ENCODE peak calls at places on chromosome 15, in four cellular contexts. F is DND-41, Q is activated T-cell treated with anti-CD3 and anti-CD28 coated beads for 4 hours, B is tibial nerve. M is an unnamed sample.

GRCh38 chr15:23566070-23567050 is 886 bp downstream of the MKRN3 start:
- DNase-seq in F (peak; percentile 96), Q (no peak), B (no peak), M (no peak)

GRCh38 chr15:95259513-95259912 is 1028.2 kb downstream of the MCTP2 start:
- DNase-seq in Q (peak; percentile 31), B (peak; percentile 77), F (peak; percentile 59), M (peak; percentile 73)

GRCh38 chr15:73928241-73928579 is 1.9 kb downstream of the LOXL1 start:
- DNase-seq in B (no peak), Q (no peak), F (no peak), M (no peak)

GRCh38 chr15:95470997-95471692 is 859.4 kb upstream of the NR2F2 start:
- DNase-seq in Q (no peak), F (no peak), B (no peak), M (peak; percentile 44)

GRCh38 chr15:31434418-31435255 is 108.0 kb downstream of the KLF13 start:
- DNase-seq in F (peak; percentile 86), B (peak; percentile 60), Q (peak; percentile 72), M (peak; percentile 32)

GRCh38 chr15:29924750-29925149 is 102.5 kb upstream of the TJP1 start:
- DNase-seq in B (no peak), Q (no peak), F (no peak), M (peak; percentile 51)

GRCh38 chr15:30043211-30043655 is 39.5 kb upstream of the GOLGA8J start:
- DNase-seq in B (no peak), F (no peak), Q (no peak), M (no peak)

GRCh38 chr15:75198560-75199346 is 2.9 kb upstream of the C15orf39 start:
- DNase-seq in F (peak; percentile 76), B (no peak), Q (no peak), M (no peak)

GRCh38 chr15:50744601-50745000 is 20.9 kb downstream of the SPPL2A start:
- DNase-seq in Q (no peak), F (no peak), B (no peak), M (no peak)

GRCh38 chr15:68278345-68279217 is 1.0 kb downstream of the FEM1B start:
- DNase-seq in Q (peak; percentile 48), F (no peak), B (no peak), M (no peak)

GRCh38 chr15:75725021-75725718 is 12.5 kb upstream of the CSPG4 start:
- DNase-seq in B (no peak), Q (no peak), F (no peak), M (peak; percentile 37)

GRCh38 chr15:57537951-57538506 is 53.7 kb upstream of the MYZAP start:
- DNase-seq in B (no peak), F (no peak), Q (no peak), M (no peak)

GRCh38 chr15:69725957-69726356 is 273.3 kb downstream of the RPLP1 start:
- DNase-seq in F (no peak), Q (no peak), B (no peak), M (no peak)

GRCh38 chr15:62545392-62546227 is 380.5 kb upstream of the C2CD4B start:
- DNase-seq in Q (no peak), F (no peak), B (peak; percentile 61), M (peak; percentile 41)

GRCh38 chr15:69305204-69305931 is 6.7 kb downstream of the PAQR5 start:
- DNase-seq in B (no peak), Q (no peak), F (no peak), M (no peak)

GRCh38 chr15:68353418-68354145 is 76.0 kb downstream of the FEM1B start:
- DNase-seq in Q (no peak), F (no peak), B (no peak), M (no peak)

GRCh38 chr15:31387483-31388118 is 61.0 kb downstream of the KLF13 start:
- DNase-seq in Q (no peak), B (no peak), F (peak; percentile 43), M (no peak)

GRCh38 chr15:42800731-42801474 is 64.0 kb upstream of the CDAN1 start:
- DNase-seq in Q (no peak), B (peak; percentile 10), F (peak; percentile 11), M (no peak)

GRCh38 chr15:41838400-41838897 is at the start of gene PLA2G4B:
- DNase-seq in Q (no peak), B (no peak), F (no peak), M (no peak)

GRCh38 chr15:73575636-73576247 is 57.4 kb downstream of the NPTN start:
- DNase-seq in B (no peak), F (no peak), Q (no peak), M (peak; percentile 79)

GRCh38 chr15:70018646-70019600 is 78.8 kb downstream of the TLE3 start:
- DNase-seq in F (no peak), B (no peak), Q (no peak), M (no peak)

GRCh38 chr15:44804303-44805046 is 68.1 kb downstream of the TRIM69 start:
- DNase-seq in B (no peak), F (no peak), Q (no peak), M (no peak)

GRCh38 chr15:25136119-25136518 is 181.3 kb downstream of the SNRPN start:
- DNase-seq in F (no peak), Q (no peak), B (no peak), M (no peak)

GRCh38 chr15:74062671-74063070 is 19.7 kb downstream of the GOLGA6A start:
- DNase-seq in B (no peak), F (no peak), Q (no peak), M (no peak)

GRCh38 chr15:41011055-41011815 is 58.0 kb downstream of the CHAC1 start:
- DNase-seq in F (no peak), B (no peak), Q (no peak), M (no peak)

GRCh38 chr15:101064795-101065569 is 145.8 kb downstream of the LRRK1 start:
- DNase-seq in B (no peak), Q (no peak), F (no peak), M (peak; percentile 60)

GRCh38 chr15:95295905-95296618 is 1034.4 kb upstream of the NR2F2 start:
- DNase-seq in F (no peak), Q (no peak), B (no peak), M (peak; percentile 42)

GRCh38 chr15:80695911-80696651 is 971 bp downstream of the ABHD17C start:
- DNase-seq in B (no peak), F (no peak), Q (peak; percentile 16), M (peak; percentile 52)

GRCh38 chr15:91912336-91912735 is 58.8 kb downstream of the SLCO3A1 start:
- DNase-seq in Q (no peak), B (no peak), F (no peak), M (no peak)

GRCh38 chr15:22778796-22779195 is 7.6 kb upstream of the NIPA1 start:
- DNase-seq in F (no peak), B (no peak), Q (no peak), M (no peak)

GRCh38 chr15:96974761-96975160 is 644.3 kb downstream of the NR2F2 start:
- DNase-seq in B (no peak), Q (no peak), F (no peak), M (no peak)

M was measured in right cardiac atrium.